ENCODE peak calls at places on chromosomes 5 and 9, in four cellular contexts. Y is A549, C is upper lobe of right lung, T is right cardiac atrium. Q is an unnamed sample. For H3K4me1, the result is how much of the 10 kb centered on the place peaks cover.

GRCh38 chr9:7075154-7075553 is 317.4 kb downstream of the KDM4C start:
- DNase-seq in Y (no peak), C (no peak), T (no peak), Q (no peak)

GRCh38 chr5:38889424-38889823 is 43.6 kb downstream of the OSMR start:
- DNase-seq in Y (no peak), C (no peak), T (no peak), Q (no peak)

GRCh38 chr5:102855684-102856373 is 100.7 kb downstream of the PAM start:
- DNase-seq in Y (no peak), C (no peak), T (no peak), Q (no peak)

GRCh38 chr5:9832921-9833320 is 202.8 kb upstream of the TAS2R1 start:
- DNase-seq in Y (no peak), C (no peak), T (no peak), Q (no peak)

GRCh38 chr5:11072556-11072955 is 311.5 kb upstream of the DAP start:
- DNase-seq in Y (no peak), C (no peak), T (no peak), Q (no peak)

GRCh38 chr5:34526682-34527305 is 129.3 kb upstream of the RAI14 start:
- DNase-seq in Y (no peak), C (no peak), T (no peak), Q (no peak)

GRCh38 chr9:128703616-128704355 is 1.5 kb downstream of the PKN3 start:
- DNase-seq in Y (no peak), C (peak), T (peak), Q (no peak)

GRCh38 chr5:40797273-40798011 is 732 bp downstream of the PRKAA1 start:
- DNase-seq in Y (peak), C (peak), T (peak), Q (peak)

GRCh38 chr5:55853818-55854217 is 2.7 kb downstream of the IL31RA start:
- DNase-seq in Y (no peak), C (no peak), T (no peak), Q (no peak)

GRCh38 chr9:69391946-69392345 is 66.9 kb downstream of the ENTREP1 start:
- DNase-seq in Y (no peak), C (no peak), T (peak), Q (no peak)
- H3K4me3 ChIP-seq in Y (no peak), C (no peak), T (no peak), Q (no peak)

DNA sequence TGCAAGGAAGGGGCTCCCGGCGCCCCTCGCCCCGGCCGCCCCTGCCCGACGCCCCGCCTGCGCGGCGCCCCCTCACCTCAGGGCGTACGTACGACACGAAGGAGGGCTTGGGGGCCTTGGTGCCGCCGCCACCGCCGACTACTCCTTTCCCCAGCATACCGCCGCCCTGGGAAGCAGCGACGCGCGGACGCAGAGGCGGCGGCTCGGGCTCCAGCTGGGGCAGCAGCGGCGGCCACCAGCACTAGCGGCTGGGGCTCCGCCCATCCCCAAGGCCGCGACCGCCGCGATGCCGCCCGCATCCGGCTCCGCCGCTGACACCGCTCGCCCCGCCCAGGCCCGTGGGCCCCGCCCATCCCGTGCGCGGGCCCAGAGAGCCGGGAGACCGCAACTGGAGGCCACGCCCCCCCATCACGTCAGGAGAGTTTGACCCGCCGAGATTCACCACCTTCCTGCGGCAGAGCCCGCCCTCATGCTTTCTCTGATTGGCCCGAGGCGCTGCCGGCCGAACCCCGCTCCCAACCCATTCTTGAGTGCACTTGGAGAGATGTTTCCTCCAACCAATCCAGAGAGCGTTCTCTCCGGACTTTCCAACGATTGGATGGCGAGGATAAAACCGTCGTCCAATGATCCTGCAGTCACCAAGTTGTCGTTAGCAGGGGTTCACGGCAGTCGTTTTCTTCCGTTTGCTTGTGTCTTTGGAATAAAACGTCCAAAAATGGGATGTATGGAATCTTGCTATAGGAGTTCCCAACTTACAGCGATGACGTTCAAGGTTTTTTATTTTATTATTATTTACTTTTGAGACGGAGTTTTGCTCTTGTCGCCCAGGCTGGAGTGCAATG is at the start of gene MTMR12:
- DNase-seq in Y (peak), C (peak), T (peak), Q (peak)
- H3K4me1 ChIP-seq in Y (under half), C (under half), T (under half), Q (under half)

GRCh38 chr9:127541865-127542264 is 70.2 kb upstream of the STXBP1 start:
- DNase-seq in Y (no peak), C (peak), T (peak), Q (no peak)

GRCh38 chr9:127546125-127546832 is 65.8 kb upstream of the STXBP1 start:
- DNase-seq in Y (peak), C (no peak), T (peak), Q (no peak)

GRCh38 chr9:127545196-127546124 is 66.6 kb upstream of the STXBP1 start:
- DNase-seq in Y (peak), C (peak), T (peak), Q (no peak)

GRCh38 chr9:127543221-127543620 is 68.9 kb upstream of the STXBP1 start:
- DNase-seq in Y (no peak), C (no peak), T (peak), Q (no peak)

GRCh38 chr9:127543973-127544533 is 68.0 kb upstream of the STXBP1 start:
- DNase-seq in Y (no peak), C (no peak), T (no peak), Q (no peak)
- H3K27ac ChIP-seq in Y (peak), C (peak), T (no peak), Q (no peak)

GRCh38 chr9:115604831-115605483 is 487.0 kb upstream of the TNC start:
- DNase-seq in Y (peak), C (no peak), T (no peak), Q (no peak)
- H3K4me3 ChIP-seq in Y (no peak), C (no peak), T (no peak), Q (no peak)

GRCh38 chr5:119276976-119277375 is 78.8 kb upstream of the TNFAIP8 start:
- DNase-seq in Y (no peak), C (no peak), T (no peak), Q (no peak)
- H3K4me1 ChIP-seq in Y (under half), C (under half), T (under half), Q (half or more)